ENCODE peak calls at places on chromosomes 16 and 17, in seven cellular contexts. F is IMR-90, V is neuronal stem cell, A is H9, K is mesenchymal stem cell, E is H1, Q is trophoblast cell. L is an unnamed sample.
A peak's percentile ranks its signal among the peaks of the same experiment; 100 is the strongest.

GRCh38 chr17:79024901-79025737 is 1.1 kb downstream of the C1QTNF1 start:
- DNase-seq in F (no peak), V (no peak), A (no peak), K (peak; percentile 51), E (no peak), Q (no peak), L (no peak)

GRCh38 chr16:51114369-51114768 is 36.7 kb downstream of the SALL1 start:
- DNase-seq in F (no peak), V (no peak), A (peak; percentile 47), K (no peak), E (no peak), Q (no peak), L (no peak)

GRCh38 chr16:17327671-17328335 is 143.0 kb downstream of the XYLT1 start:
- DNase-seq in F (peak; percentile 8), V (no peak), A (no peak), K (no peak), E (no peak), Q (peak; percentile 73), L (no peak)

GRCh38 chr17:46167826-46168569 is 25.2 kb downstream of the KANSL1 start:
- DNase-seq in F (peak; percentile 90), V (no peak), A (no peak), K (peak; percentile 87), E (no peak), Q (peak; percentile 41), L (peak; percentile 57)

GRCh38 chr17:31389673-31390381 is 1.6 kb upstream of the RAB11FIP4 start:
- DNase-seq in F (no peak), V (no peak), A (peak; percentile 57), K (no peak), E (no peak), Q (no peak), L (no peak)

GRCh38 chr17:38730526-38731379 is 612 bp downstream of the CISD3 start:
- DNase-seq in F (peak; percentile 42), V (no peak), A (peak; percentile 76), K (peak; percentile 62), E (no peak), Q (no peak), L (peak; percentile 78)

GRCh38 chr16:66402166-66402565 is 24.9 kb upstream of the BEAN1 start:
- DNase-seq in F (no peak), V (no peak), A (no peak), K (no peak), E (no peak), Q (no peak), L (no peak)

GRCh38 chr16:81403208-81403600 is 41.4 kb upstream of the CMIP start:
- DNase-seq in F (no peak), V (no peak), A (no peak), K (no peak), E (no peak), Q (no peak), L (no peak)

GRCh38 chr17:80362428-80363119 is 52.4 kb upstream of the ENDOV start:
- DNase-seq in F (peak; percentile 83), V (no peak), A (no peak), K (no peak), E (no peak), Q (no peak), L (no peak)

GRCh38 chr16:2156849-2157224 is 1.3 kb downstream of the TRAF7 start:
- DNase-seq in F (no peak), V (no peak), A (no peak), K (no peak), E (no peak), Q (no peak), L (no peak)

GRCh38 chr17:68694791-68695485 is 93.8 kb upstream of the FAM20A start:
- DNase-seq in F (no peak), V (no peak), A (no peak), K (no peak), E (no peak), Q (no peak), L (no peak)

GRCh38 chr17:67435122-67435521 is 58.0 kb downstream of the PITPNC1 start:
- DNase-seq in F (no peak), V (no peak), A (no peak), K (peak; percentile 33), E (no peak), Q (peak; percentile 98), L (no peak)

GRCh38 chr17:82892869-82893565 is 53.2 kb upstream of the ZNF750 start:
- DNase-seq in F (peak; percentile 8), V (no peak), A (no peak), K (no peak), E (no peak), Q (no peak), L (no peak)

GRCh38 chr16:89168381-89169189 is 3.0 kb upstream of the CDH15 start:
- DNase-seq in F (no peak), V (no peak), A (no peak), K (no peak), E (no peak), Q (no peak), L (no peak)

GRCh38 chr17:66491213-66491612 is 188.8 kb downstream of the PRKCA start:
- DNase-seq in F (no peak), V (no peak), A (no peak), K (no peak), E (no peak), Q (no peak), L (no peak)

GRCh38 chr16:55478827-55479559 is at the start of gene MMP2:
- DNase-seq in F (peak; percentile 79), V (peak; percentile 69), A (peak; percentile 90), K (peak; percentile 83), E (peak; percentile 51), Q (no peak), L (peak; percentile 96)

DNA sequence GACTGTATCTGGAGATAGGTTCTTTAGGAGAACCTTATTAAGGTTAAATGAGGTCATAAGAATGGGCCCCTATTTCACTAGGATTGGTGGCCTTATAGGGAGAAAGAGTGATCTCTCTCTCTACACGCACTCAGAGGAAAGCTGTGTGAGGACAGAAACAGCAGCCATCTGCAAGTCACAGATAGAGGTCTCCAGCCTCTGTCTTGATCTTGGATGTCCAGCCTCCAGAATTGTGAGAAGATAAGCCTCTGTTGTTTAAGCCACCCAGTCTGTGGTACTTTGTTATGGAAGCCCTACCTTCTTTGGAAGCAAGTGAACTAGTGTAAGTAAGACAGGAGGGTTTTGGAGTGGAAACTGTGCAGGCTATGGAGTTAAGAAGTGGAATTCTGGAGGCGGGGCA is 93.2 kb downstream of the ELAC2 start:
- DNase-seq in F (no peak), V (no peak), A (no peak), K (no peak), E (no peak), Q (no peak), L (no peak)
- H3K4ac ChIP-seq in F (no peak overlapping the region), V (no peak overlapping the region), A (no peak overlapping the region), K (no peak overlapping the region), E (no peak overlapping the region), Q (no peak overlapping the region), L (no peak overlapping the region)

DNA sequence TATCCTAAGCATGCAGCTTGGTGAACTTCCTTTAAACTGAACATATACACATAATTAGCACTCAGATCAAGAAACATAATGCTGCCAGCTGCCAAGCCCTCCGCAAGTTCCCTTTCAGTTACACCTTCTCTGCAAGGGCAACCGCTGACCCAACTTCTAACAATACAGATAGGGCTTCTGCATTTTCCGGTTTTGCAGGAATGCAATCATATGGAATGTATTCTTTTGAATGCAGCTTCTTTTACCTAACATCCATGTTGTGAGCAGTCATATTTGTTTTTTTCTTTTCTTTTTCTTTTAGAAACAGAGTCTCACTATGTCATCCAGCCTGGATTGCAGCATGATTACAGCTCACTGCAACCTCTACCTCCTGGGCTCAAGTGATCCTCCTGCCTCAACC is 110.7 kb downstream of the GSG1L start:
- DNase-seq in F (no peak), V (no peak), A (no peak), K (no peak), E (no peak), Q (peak; percentile 71), L (no peak)
- H3K79me1 ChIP-seq in F (no peaks in the 10 kb centered on the region), V (no peaks in the 10 kb centered on the region), A (no peaks in the 10 kb centered on the region), K (no peaks in the 10 kb centered on the region), E (no peaks in the 10 kb centered on the region), Q (no peaks in the 10 kb centered on the region), L (no peaks in the 10 kb centered on the region)

GRCh38 chr17:77140166-77140877 is 447 bp upstream of the SEC14L1 start:
- DNase-seq in F (peak; percentile 96), V (peak; percentile 99), A (peak; percentile 100), K (peak; percentile 98), E (peak; percentile 97), Q (peak; percentile 98), L (peak; percentile 99)

GRCh38 chr17:77137111-77137510 is 3.7 kb upstream of the SEC14L1 start:
- DNase-seq in F (no peak), V (no peak), A (no peak), K (no peak), E (no peak), Q (no peak), L (no peak)

GRCh38 chr17:77132411-77133086 is 8.2 kb upstream of the SEC14L1 start:
- DNase-seq in F (no peak), V (no peak), A (no peak), K (peak; percentile 57), E (no peak), Q (peak; percentile 48), L (no peak)

GRCh38 chr17:77133087-77133633 is 7.6 kb upstream of the SEC14L1 start:
- DNase-seq in F (no peak), V (no peak), A (no peak), K (no peak), E (no peak), Q (no peak), L (no peak)

GRCh38 chr17:77136420-77136767 is 4.4 kb upstream of the SEC14L1 start:
- DNase-seq in F (no peak), V (no peak), A (no peak), K (no peak), E (no peak), Q (no peak), L (no peak)
- H3K4ac ChIP-seq in F (no peak overlapping the region), V (no peak overlapping the region), A (no peak overlapping the region), K (peak overlapping the region; percentile 12), E (no peak overlapping the region), Q (no peak overlapping the region), L (no peak overlapping the region)

GRCh38 chr16:64773184-64773583 is 348.7 kb downstream of the CDH11 start:
- DNase-seq in F (no peak), V (no peak), A (no peak), K (no peak), E (no peak), Q (no peak), L (no peak)

GRCh38 chr16:64771273-64771672 is 350.6 kb downstream of the CDH11 start:
- DNase-seq in F (no peak), V (no peak), A (no peak), K (no peak), E (no peak), Q (no peak), L (no peak)

GRCh38 chr16:64773638-64774037 is 348.2 kb downstream of the CDH11 start:
- DNase-seq in F (no peak), V (no peak), A (no peak), K (no peak), E (no peak), Q (no peak), L (no peak)
- H3K79me1 ChIP-seq in F (no peaks in the 10 kb centered on the region), V (no peaks in the 10 kb centered on the region), A (no peaks in the 10 kb centered on the region), K (no peaks in the 10 kb centered on the region), E (no peaks in the 10 kb centered on the region), Q (no peaks in the 10 kb centered on the region), L (no peaks in the 10 kb centered on the region)